ENCODE peak calls at places on chromosomes 12 and 14, in seven cellular contexts. F, B, X, D, I, E and S are unnamed samples.

GRCh38 chr14:55274760-55275159 is 3.5 kb downstream of the FBXO34 start:
- DNase-seq in F (peak; percentile 39), B (peak; percentile 17), D (no peak), E (no peak), X (no peak), I (no peak), S (no peak)

GRCh38 chr14:89702151-89702936 is 252.2 kb downstream of the EFCAB11 start:
- DNase-seq in E (no peak), X (no peak), B (peak; percentile 54), F (no peak), I (no peak), D (no peak), S (no peak)

GRCh38 chr12:124641591-124641990 is 74.2 kb upstream of the NCOR2 start:
- DNase-seq in B (no peak), X (no peak), I (no peak), D (no peak), F (no peak), E (no peak), S (no peak)

GRCh38 chr12:95739561-95740313 is 50.8 kb downstream of the NTN4 start:
- DNase-seq in D (no peak), F (no peak), X (no peak), B (no peak), I (no peak), E (no peak), S (no peak)

GRCh38 chr14:63178912-63179311 is 25.3 kb upstream of the RHOJ start:
- DNase-seq in D (no peak), I (peak; percentile 82), E (no peak), B (peak; percentile 67), F (peak; percentile 78), X (no peak), S (no peak)

GRCh38 chr14:67736771-67737170 is 35.1 kb downstream of the RDH12 start:
- DNase-seq in I (no peak), F (no peak), B (no peak), D (no peak), X (no peak), E (no peak), S (no peak)

GRCh38 chr12:123062682-123063426 is 82.4 kb downstream of the ARL6IP4 start:
- DNase-seq in F (peak; percentile 82), X (no peak), B (peak; percentile 28), E (peak; percentile 68), I (no peak), D (no peak), S (no peak)

GRCh38 chr14:75205586-75205985 is 29.2 kb upstream of the TMED10 start:
- DNase-seq in B (peak; percentile 45), X (no peak), F (peak; percentile 60), D (no peak), I (no peak), E (no peak), S (no peak)

GRCh38 chr14:49778421-49778820 is 10.5 kb downstream of the KLHDC2 start:
- DNase-seq in D (no peak), E (no peak), X (no peak), B (no peak), F (no peak), I (no peak), S (no peak)

GRCh38 chr12:29769162-29769820 is 14.5 kb downstream of the TMTC1 start:
- DNase-seq in F (peak; percentile 69), I (no peak), D (no peak), B (peak; percentile 87), X (no peak), E (no peak), S (no peak)

GRCh38 chr12:102481705-102482104 is 1.3 kb upstream of the IGF1 start:
- DNase-seq in X (no peak), D (no peak), B (no peak), I (no peak), E (peak; percentile 13), F (no peak), S (no peak)

GRCh38 chr12:83432176-83432719 is 745.5 kb downstream of the TMTC2 start:
- DNase-seq in B (no peak), X (no peak), D (no peak), E (no peak), F (no peak), I (no peak), S (no peak)

GRCh38 chr12:70314145-70314544 is 51.9 kb upstream of the KCNMB4 start:
- DNase-seq in D (no peak), F (no peak), B (no peak), I (no peak), E (no peak), X (no peak), S (no peak)

GRCh38 chr12:84738481-84738972 is 174.1 kb downstream of the SLC6A15 start:
- DNase-seq in E (no peak), F (peak; percentile 66), B (peak; percentile 38), I (no peak), D (no peak), X (no peak), S (no peak)

GRCh38 chr14:24087004-24087403 is 7.1 kb upstream of the PCK2 start:
- DNase-seq in X (no peak), D (no peak), E (no peak), I (no peak), F (no peak), B (no peak), S (no peak)

GRCh38 chr12:15778126-15778525 is 11.1 kb downstream of the EPS8 start:
- DNase-seq in X (no peak), F (no peak), D (no peak), I (no peak), E (no peak), B (no peak), S (no peak)
- H3K4me3 ChIP-seq in X (no peak overlapping the region), F (no peak overlapping the region), D (no peak overlapping the region), I (no peak overlapping the region), E (no peak overlapping the region), B (no peak overlapping the region), S (no peak overlapping the region)

GRCh38 chr12:62750941-62751843 is 183.8 kb downstream of the PPM1H start:
- DNase-seq in X (no peak), F (peak; percentile 77), D (no peak), B (no peak), E (peak; percentile 93), I (no peak), S (no peak)

GRCh38 chr12:62757048-62757447 is 177.9 kb downstream of the PPM1H start:
- DNase-seq in I (no peak), E (no peak), B (no peak), F (no peak), D (no peak), X (no peak), S (no peak)

GRCh38 chr12:62758216-62758615 is 176.7 kb downstream of the PPM1H start:
- DNase-seq in X (no peak), I (no peak), B (peak; percentile 87), E (peak; percentile 77), F (peak; percentile 57), D (no peak), S (no peak)

GRCh38 chr12:62751844-62752155 is 183.2 kb downstream of the PPM1H start:
- DNase-seq in X (no peak), F (no peak), D (no peak), E (no peak), I (no peak), B (no peak), S (peak; percentile 25)

DNA sequence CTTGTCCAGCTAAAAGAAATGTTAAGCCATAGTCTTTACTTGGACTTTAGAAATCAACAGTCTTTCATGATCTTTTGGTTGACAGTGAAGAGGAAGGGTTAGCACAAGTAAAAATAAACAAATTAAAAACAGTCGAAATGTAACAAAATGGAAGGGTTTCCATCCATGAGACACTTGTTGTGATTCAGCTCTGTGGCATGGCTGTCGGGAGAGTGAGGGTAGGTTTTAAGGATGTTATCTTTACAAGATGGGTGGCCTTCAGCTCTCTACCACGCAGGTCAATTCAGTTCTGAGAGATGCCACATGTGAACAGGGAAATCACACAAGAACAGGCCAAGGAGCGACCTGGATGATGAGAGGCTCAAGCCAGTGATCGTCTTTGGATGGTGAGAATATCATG is 180.2 kb downstream of the PPM1H start:
- DNase-seq in F (no peak), E (no peak), X (no peak), I (no peak), D (no peak), B (no peak), S (no peak)
- H3K4me3 ChIP-seq in F (no peak overlapping the region), E (no peak overlapping the region), X (no peak overlapping the region), I (no peak overlapping the region), D (no peak overlapping the region), B (no peak overlapping the region), S (no peak overlapping the region)

GRCh38 chr12:132986885-132987225 is 688 bp downstream of the ZNF26 start:
- DNase-seq in D (no peak), B (peak; percentile 12), I (no peak), E (peak; percentile 25), F (peak; percentile 21), X (no peak), S (peak; percentile 52)
- H3K4me3 ChIP-seq in D (peak overlapping the region; percentile 97), B (peak overlapping the region; percentile 66), I (peak overlapping the region; percentile 82), E (peak overlapping the region; percentile 76), F (peak overlapping the region; percentile 76), X (peak overlapping the region; percentile 97), S (peak overlapping the region; percentile 95)

GRCh38 chr12:108635997-108636808 is 2.5 kb upstream of the SELPLG start:
- DNase-seq in F (no peak), E (no peak), I (no peak), B (no peak), D (no peak), X (no peak), S (no peak)

GRCh38 chr12:108638997-108639822 is 5.5 kb upstream of the SELPLG start:
- DNase-seq in I (no peak), X (no peak), F (no peak), D (no peak), E (no peak), B (no peak), S (no peak)

GRCh38 chr12:108637631-108638030 is 3.9 kb upstream of the SELPLG start:
- DNase-seq in F (no peak), B (no peak), D (no peak), E (no peak), I (no peak), X (no peak), S (no peak)

GRCh38 chr12:108637222-108637621 is 3.5 kb upstream of the SELPLG start:
- DNase-seq in F (no peak), B (no peak), X (no peak), I (no peak), D (no peak), E (no peak), S (no peak)

DNA sequence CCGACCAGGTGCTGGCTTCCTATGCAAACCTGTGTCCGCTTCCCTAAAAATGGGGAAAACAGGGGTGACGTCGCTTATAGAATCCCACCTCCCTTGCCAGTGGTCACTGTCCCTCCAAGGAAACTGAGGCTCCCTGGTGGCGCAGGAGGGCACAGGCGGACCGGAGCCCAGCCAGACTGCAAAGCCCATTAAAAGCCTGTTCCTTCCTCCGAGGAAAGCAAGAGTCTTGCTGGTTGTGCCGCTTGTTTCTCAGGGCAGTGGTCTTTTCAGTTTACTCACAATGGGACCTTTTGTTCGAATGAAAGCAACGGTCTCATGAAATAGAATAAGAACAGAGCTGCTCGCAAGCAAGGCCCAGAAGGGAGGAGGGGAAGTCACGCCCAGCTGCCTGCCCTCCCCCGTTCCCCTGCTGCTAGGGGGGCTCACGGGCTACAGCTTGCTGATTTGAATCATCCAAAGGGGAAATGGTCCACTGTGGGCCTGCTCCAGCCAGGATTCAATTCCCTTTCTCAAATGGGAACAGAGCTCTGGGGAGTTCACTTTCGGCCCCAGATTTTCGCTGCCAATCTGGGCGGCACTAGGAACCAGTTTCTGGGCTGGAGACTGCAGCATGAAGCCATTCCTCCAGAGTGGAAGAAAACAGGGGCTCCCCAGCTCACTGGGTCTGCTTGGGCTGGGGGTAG is 4.6 kb upstream of the SELPLG start:
- DNase-seq in X (no peak), E (no peak), B (no peak), I (no peak), F (no peak), D (no peak), S (peak; percentile 88)
- H3K4me3 ChIP-seq in X (no peak overlapping the region), E (no peak overlapping the region), B (no peak overlapping the region), I (no peak overlapping the region), F (no peak overlapping the region), D (no peak overlapping the region), S (no peak overlapping the region)

GRCh38 chr12:94643585-94643984 is 6.8 kb downstream of the TMCC3 start:
- DNase-seq in B (no peak), I (no peak), X (no peak), D (no peak), F (peak; percentile 6), E (no peak), S (no peak)
- H3K4me3 ChIP-seq in B (no peak overlapping the region), I (no peak overlapping the region), X (no peak overlapping the region), D (no peak overlapping the region), F (peak overlapping the region; percentile 56), E (no peak overlapping the region), S (no peak overlapping the region)